ENCODE peak calls at places on chromosome 22, in eight cellular contexts. D is stimulated activated CD8-positive, alpha-beta memory T cell treated with anti-CD3 and anti-CD28 coated beads, Interleukin-7, amount 100 ng/mL, for 1 hour; F is amygdala; M is HEK293T; Y is progenitor cell of endocrine pancreas; A is upper lobe of right lung; K is SW480; I is RKO. R is an unnamed sample.

GRCh38 chr22:25689631-25690030 is 52.4 kb upstream of the MYO18B start:
- DNase-seq in D (no peak), F (no peak), M (no peak), Y (no peak), A (no peak), K (no peak), I (no peak), R (no peak)

GRCh38 chr22:29310863-29311339 is 4.5 kb downstream of the GAS2L1 start:
- DNase-seq in D (peak; percentile 30), F (peak; percentile 75), M (peak; percentile 83), Y (no peak), A (peak; percentile 96), K (peak; percentile 85), I (peak; percentile 95), R (no peak)

GRCh38 chr22:29879738-29880137 is 3.2 kb upstream of the MTMR3 start:
- DNase-seq in D (no peak), F (no peak), M (peak; percentile 53), Y (no peak), A (no peak), K (peak; percentile 19), I (peak; percentile 26), R (no peak)

GRCh38 chr22:29139965-29140782 is 65.5 kb upstream of the EMID1 start:
- DNase-seq in D (no peak), F (no peak), M (no peak), Y (no peak), A (no peak), K (no peak), I (no peak), R (no peak)

GRCh38 chr22:19382240-19382639 is 49.3 kb downstream of the HIRA start:
- DNase-seq in D (no peak), F (no peak), M (no peak), Y (no peak), A (no peak), K (no peak), I (no peak), R (no peak)

GRCh38 chr22:19114984-19115552 is 7.1 kb downstream of the DGCR2 start:
- DNase-seq in D (no peak), F (no peak), M (no peak), Y (no peak), A (peak; percentile 58), K (no peak), I (no peak), R (no peak)

GRCh38 chr22:27504360-27504759 is 297.2 kb downstream of the MN1 start:
- DNase-seq in D (no peak), F (no peak), M (no peak), Y (no peak), A (no peak), K (no peak), I (no peak), R (no peak)

GRCh38 chr22:43789452-43789851 is 22.7 kb downstream of the EFCAB6 start:
- DNase-seq in D (no peak), F (no peak), M (no peak), Y (no peak), A (no peak), K (no peak), I (peak; percentile 12), R (no peak)

GRCh38 chr22:47355388-47355725 is 592.9 kb downstream of the TBC1D22A start:
- DNase-seq in D (no peak), F (no peak), M (no peak), Y (no peak), A (no peak), K (no peak), I (no peak), R (no peak)

GRCh38 chr22:48923165-48923875 is 904.4 kb downstream of the BRD1 start:
- DNase-seq in D (no peak), F (no peak), M (no peak), Y (no peak), A (peak; percentile 37), K (no peak), I (no peak), R (no peak)

GRCh38 chr22:24532075-24532474 is 22.9 kb downstream of the GUCD1 start:
- DNase-seq in D (no peak), F (no peak), M (no peak), Y (no peak), A (no peak), K (no peak), I (no peak), R (no peak)

GRCh38 chr22:37742374-37743092 is 45.7 kb downstream of the TRIOBP start:
- DNase-seq in D (no peak), F (no peak), M (no peak), Y (no peak), A (no peak), K (peak; percentile 83), I (peak; percentile 75), R (no peak)

GRCh38 chr22:50505276-50505775 is 2.2 kb downstream of the LMF2 start:
- DNase-seq in D (no peak), F (no peak), M (no peak), Y (no peak), A (no peak), K (no peak), I (no peak), R (no peak)

GRCh38 chr22:28442951-28443876 is 236.4 kb downstream of the TTC28 start:
- DNase-seq in D (no peak), F (no peak), M (peak; percentile 71), Y (peak; percentile 15), A (peak; percentile 79), K (no peak), I (peak; percentile 90), R (peak; percentile 41)